ENCODE peak calls at places on chromosome 13, in five cellular contexts. F, W, Y, H and L are unnamed samples. For H3K27me3, the result is how much of the 10 kb centered on the place peaks cover.

GRCh38 chr13:113623491-113624234 is 34.3 kb downstream of the ATP4B start:
- DNase-seq in Y (no peak), W (peak), H (no peak), F (no peak), L (no peak)

GRCh38 chr13:33279898-33280549 is 5.5 kb downstream of the STARD13 start:
- DNase-seq in W (peak), F (peak), H (no peak), Y (no peak), L (no peak)

GRCh38 chr13:40639226-40639681 is 27.2 kb downstream of the FOXO1 start:
- DNase-seq in H (no peak), F (no peak), Y (no peak), W (peak), L (no peak)

GRCh38 chr13:113170503-113170902 is 12.1 kb downstream of the PROZ start:
- DNase-seq in Y (no peak), F (no peak), W (no peak), H (no peak), L (no peak)

GRCh38 chr13:102977471-102977870 is 88.7 kb downstream of the SLC10A2 start:
- DNase-seq in H (no peak), W (no peak), F (no peak), Y (no peak), L (no peak)

GRCh38 chr13:95212962-95213850 is 88.0 kb downstream of the ABCC4 start:
- DNase-seq in H (no peak), Y (no peak), F (no peak), W (no peak), L (no peak)

GRCh38 chr13:44191504-44192171 is 182.0 kb upstream of the SERP2 start:
- DNase-seq in Y (peak), W (peak), F (peak), H (peak), L (peak)

GRCh38 chr13:24630121-24630520 is 50.1 kb upstream of the ATP12A start:
- DNase-seq in Y (no peak), F (no peak), H (no peak), W (no peak), L (no peak)

GRCh38 chr13:105502193-105502592 is 1033.3 kb downstream of the EFNB2 start:
- DNase-seq in Y (no peak), F (no peak), W (no peak), H (no peak), L (no peak)

GRCh38 chr13:73303858-73304257 is 245.1 kb downstream of the KLF5 start:
- DNase-seq in Y (no peak), H (peak), W (peak), F (no peak), L (no peak)

GRCh38 chr13:63517376-63517775 is 2101.7 kb upstream of the PCDH20 start:
- DNase-seq in H (no peak), Y (no peak), F (no peak), W (no peak), L (no peak)

GRCh38 chr13:32956595-32956933 is 59.7 kb upstream of the KL start:
- DNase-seq in W (peak), F (no peak), H (no peak), Y (no peak), L (no peak)

GRCh38 chr13:73958657-73959397 is 175.4 kb downstream of the KLF12 start:
- DNase-seq in W (no peak), F (peak), H (no peak), Y (no peak), L (no peak)

GRCh38 chr13:52827839-52828238 is 20.6 kb downstream of the PCDH8 start:
- DNase-seq in Y (peak), W (no peak), F (no peak), H (no peak), L (no peak)

GRCh38 chr13:73331556-73331955 is 272.8 kb downstream of the KLF5 start:
- DNase-seq in H (no peak), F (no peak), Y (no peak), W (no peak), L (no peak)

GRCh38 chr13:101916108-101916757 is 463.8 kb downstream of the ITGBL1 start:
- DNase-seq in Y (no peak), H (peak), W (peak), F (peak), L (no peak)

GRCh38 chr13:21074601-21075302 is 13.4 kb upstream of the LATS2 start:
- DNase-seq in Y (no peak), W (peak), F (no peak), H (no peak), L (no peak)

GRCh38 chr13:99320693-99321481 is 13.7 kb upstream of the GPR183 start:
- DNase-seq in F (no peak), W (peak), H (no peak), Y (peak), L (no peak)

GRCh38 chr13:28657784-28658538 is 969 bp upstream of the POMP start:
- DNase-seq in Y (peak), W (peak), F (peak), H (no peak), L (no peak)

GRCh38 chr13:51844862-51845573 is at the start of gene TMEM272:
- DNase-seq in W (peak), H (peak), F (peak), Y (peak), L (peak)

GRCh38 chr13:34265016-34265692 is 447.2 kb downstream of the RFC3 start:
- DNase-seq in H (no peak), W (no peak), Y (no peak), F (no peak), L (no peak)

GRCh38 chr13:31485183-31485582 is 254.1 kb upstream of the RXFP2 start:
- DNase-seq in Y (no peak), H (no peak), W (peak), F (peak), L (no peak)

GRCh38 chr13:47480121-47480520 is 521.0 kb downstream of the SUCLA2 start:
- DNase-seq in W (peak), H (no peak), F (no peak), Y (no peak), L (no peak)

GRCh38 chr13:108463365-108463764 is 166.0 kb upstream of the MYO16 start:
- DNase-seq in Y (no peak), F (peak), W (peak), H (no peak), L (no peak)

GRCh38 chr13:39676315-39676876 is 20.9 kb downstream of the COG6 start:
- DNase-seq in W (peak), Y (peak), F (peak), H (no peak), L (no peak)

GRCh38 chr13:45205124-45205523 is 4.3 kb upstream of the KCTD4 start:
- DNase-seq in H (no peak), F (no peak), Y (no peak), W (no peak), L (no peak)

GRCh38 chr13:113468461-113469147 is 15.3 kb upstream of the ADPRHL1 start:
- DNase-seq in H (no peak), W (no peak), Y (no peak), F (no peak), L (no peak)

GRCh38 chr13:20024706-20025105 is 66.2 kb downstream of the ZMYM2 start:
- DNase-seq in F (no peak), H (no peak), W (no peak), Y (no peak), L (no peak)

GRCh38 chr13:51785592-51786424 is 18.2 kb downstream of the DHRS12 start:
- DNase-seq in F (peak), H (no peak), Y (no peak), W (peak), L (no peak)

GRCh38 chr13:42852102-42852501 is 70.7 kb downstream of the FAM216B start:
- DNase-seq in W (no peak), F (no peak), Y (no peak), H (no peak), L (no peak)

GRCh38 chr13:43180837-43181236 is 157.5 kb downstream of the DNAJC15 start:
- DNase-seq in Y (no peak), W (no peak), F (no peak), H (peak), L (no peak)

GRCh38 chr13:40452741-40453665 is 213.4 kb downstream of the FOXO1 start:
- DNase-seq in H (no peak), W (peak), Y (no peak), F (no peak), L (no peak)

GRCh38 chr13:34247596-34247995 is 429.6 kb downstream of the RFC3 start:
- DNase-seq in W (no peak), Y (no peak), F (no peak), H (no peak), L (no peak)

GRCh38 chr13:109148243-109148642 is 518.8 kb downstream of the MYO16 start:
- DNase-seq in H (no peak), F (no peak), W (peak), Y (no peak), L (no peak)

GRCh38 chr13:27595055-27595811 is 25.1 kb downstream of the LNX2 start:
- DNase-seq in H (no peak), Y (no peak), W (no peak), F (no peak), L (no peak)
- H3K27me3 ChIP-seq in H (under half), Y (under half), W (under half), F (under half), L (under half)

GRCh38 chr13:110475550-110476219 is 85.8 kb downstream of the RAB20 start:
- DNase-seq in H (no peak), F (no peak), W (no peak), Y (no peak), L (no peak)
- H3K4me2 ChIP-seq in H (no peak), F (no peak), W (no peak), Y (no peak), L (no peak)

GRCh38 chr13:112058519-112058873 is 8.5 kb upstream of the SOX1 start:
- DNase-seq in Y (no peak), W (no peak), F (no peak), H (no peak), L (no peak)
- H3K27me3 ChIP-seq in Y (under half), W (half or more), F (half or more), H (half or more), L (under half)

GRCh38 chr13:30333601-30334000 is 26.2 kb upstream of the KATNAL1 start:
- DNase-seq in Y (peak), F (no peak), H (no peak), W (no peak), L (no peak)
- H3K4me2 ChIP-seq in Y (peak), F (no peak), H (no peak), W (no peak), L (no peak)

DNA sequence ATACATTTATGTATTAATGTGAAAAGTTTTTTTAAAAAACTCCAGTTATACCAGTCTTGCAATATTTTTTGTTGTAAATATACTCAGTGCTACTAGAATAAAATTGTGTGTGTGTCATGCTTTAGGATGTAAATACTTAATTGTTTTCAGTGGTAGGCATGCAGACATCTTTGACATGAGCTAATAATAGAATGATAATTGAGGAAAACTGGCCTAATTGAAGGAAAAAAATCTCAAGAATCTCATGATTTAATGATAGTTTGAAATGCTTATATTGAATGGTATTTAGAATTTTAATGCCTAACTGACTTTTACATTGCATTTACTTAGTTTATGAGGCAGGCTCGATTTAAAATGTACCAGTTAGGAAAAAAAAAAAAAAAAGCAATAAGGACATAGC is 3.2 kb upstream of the MAB21L1 start:
- DNase-seq in F (no peak), W (no peak), H (no peak), Y (no peak), L (no peak)
- H3K27me3 ChIP-seq in F (half or more), W (under half), H (under half), Y (under half), L (under half)